ENCODE peak calls at places on chromosome 11, in eight cellular contexts. C is naive thymus-derived CD4-positive, alpha-beta T cell; T is heart left ventricle; V is iPS DF 6.9; E is A549; X is CD8-positive, alpha-beta memory T cell; W is PC-9; F is AG04450. M is an unnamed sample. For H3K9me3, the result is how much of the 10 kb centered on the place peaks cover.

GRCh38 chr11:96333076-96333744 is 9.8 kb downstream of the MAML2 start:
- DNase-seq in C (no peak), T (no peak), V (no peak), E (no peak), X (no peak), W (no peak), F (no peak), M (no peak)

GRCh38 chr11:33478111-33478573 is 221.0 kb downstream of the HIPK3 start:
- DNase-seq in C (no peak), T (no peak), V (no peak), E (no peak), X (no peak), W (no peak), F (no peak), M (no peak)

GRCh38 chr11:117832511-117832910 is 8.0 kb upstream of the FXYD2 start:
- DNase-seq in C (peak), T (no peak), V (no peak), E (no peak), X (no peak), W (no peak), F (no peak), M (no peak)

GRCh38 chr11:122435540-122436187 is 219.9 kb upstream of the UBASH3B start:
- DNase-seq in C (no peak), T (no peak), V (no peak), E (no peak), X (no peak), W (no peak), F (no peak), M (no peak)

GRCh38 chr11:342328-342727 is 21.7 kb upstream of the IFITM3 start:
- DNase-seq in C (no peak), T (no peak), V (no peak), E (no peak), X (no peak), W (no peak), F (no peak), M (no peak)

GRCh38 chr11:132078230-132078629 is 707.8 kb downstream of the NTM start:
- DNase-seq in C (no peak), T (no peak), V (no peak), E (no peak), X (no peak), W (no peak), F (no peak), M (no peak)

GRCh38 chr11:86383314-86383713 is 8.6 kb downstream of the CCDC81 start:
- DNase-seq in C (no peak), T (no peak), V (no peak), E (no peak), X (no peak), W (no peak), F (no peak), M (no peak)

GRCh38 chr11:76810151-76810853 is 27.1 kb downstream of the TSKU start:
- DNase-seq in C (no peak), T (peak), V (no peak), E (no peak), X (no peak), W (no peak), F (no peak), M (no peak)

GRCh38 chr11:78270993-78271392 is 82.3 kb downstream of the USP35 start:
- DNase-seq in C (no peak), T (no peak), V (no peak), E (no peak), X (no peak), W (no peak), F (no peak), M (no peak)

GRCh38 chr11:5891216-5891800 is 1.7 kb upstream of the OR52E5 start:
- DNase-seq in C (no peak), T (no peak), V (no peak), E (peak), X (no peak), W (no peak), F (no peak), M (no peak)

GRCh38 chr11:133902506-133902905 is 54.3 kb downstream of the IGSF9B start:
- DNase-seq in C (peak), T (peak), V (no peak), E (no peak), X (no peak), W (no peak), F (no peak), M (no peak)

GRCh38 chr11:132064987-132065620 is 694.7 kb downstream of the NTM start:
- DNase-seq in C (no peak), T (no peak), V (no peak), E (no peak), X (no peak), W (no peak), F (peak), M (no peak)

GRCh38 chr11:123373754-123374621 is 56.1 kb upstream of the GRAMD1B start:
- DNase-seq in C (no peak), T (no peak), V (no peak), E (no peak), X (no peak), W (no peak), F (no peak), M (no peak)

GRCh38 chr11:694563-695331 is at the start of gene DEAF1:
- DNase-seq in C (peak), T (peak), V (peak), E (peak), X (peak), W (peak), F (peak), M (peak)

GRCh38 chr11:11435673-11436072 is 82.6 kb upstream of the CSNK2A3 start:
- DNase-seq in C (no peak), T (no peak), V (no peak), E (no peak), X (no peak), W (no peak), F (no peak), M (no peak)

GRCh38 chr11:43989162-43989961 is 46.9 kb downstream of the C11orf96 start:
- DNase-seq in C (no peak), T (peak), V (no peak), E (no peak), X (no peak), W (no peak), F (no peak), M (no peak)

GRCh38 chr11:83827940-83828554 is 541.9 kb upstream of the CCDC90B start:
- DNase-seq in C (no peak), T (no peak), V (no peak), E (peak), X (no peak), W (peak), F (no peak), M (no peak)

GRCh38 chr11:705646-706438 is at the start of gene EPS8L2:
- DNase-seq in C (peak), T (no peak), V (no peak), E (no peak), X (no peak), W (peak), F (no peak), M (no peak)

DNA sequence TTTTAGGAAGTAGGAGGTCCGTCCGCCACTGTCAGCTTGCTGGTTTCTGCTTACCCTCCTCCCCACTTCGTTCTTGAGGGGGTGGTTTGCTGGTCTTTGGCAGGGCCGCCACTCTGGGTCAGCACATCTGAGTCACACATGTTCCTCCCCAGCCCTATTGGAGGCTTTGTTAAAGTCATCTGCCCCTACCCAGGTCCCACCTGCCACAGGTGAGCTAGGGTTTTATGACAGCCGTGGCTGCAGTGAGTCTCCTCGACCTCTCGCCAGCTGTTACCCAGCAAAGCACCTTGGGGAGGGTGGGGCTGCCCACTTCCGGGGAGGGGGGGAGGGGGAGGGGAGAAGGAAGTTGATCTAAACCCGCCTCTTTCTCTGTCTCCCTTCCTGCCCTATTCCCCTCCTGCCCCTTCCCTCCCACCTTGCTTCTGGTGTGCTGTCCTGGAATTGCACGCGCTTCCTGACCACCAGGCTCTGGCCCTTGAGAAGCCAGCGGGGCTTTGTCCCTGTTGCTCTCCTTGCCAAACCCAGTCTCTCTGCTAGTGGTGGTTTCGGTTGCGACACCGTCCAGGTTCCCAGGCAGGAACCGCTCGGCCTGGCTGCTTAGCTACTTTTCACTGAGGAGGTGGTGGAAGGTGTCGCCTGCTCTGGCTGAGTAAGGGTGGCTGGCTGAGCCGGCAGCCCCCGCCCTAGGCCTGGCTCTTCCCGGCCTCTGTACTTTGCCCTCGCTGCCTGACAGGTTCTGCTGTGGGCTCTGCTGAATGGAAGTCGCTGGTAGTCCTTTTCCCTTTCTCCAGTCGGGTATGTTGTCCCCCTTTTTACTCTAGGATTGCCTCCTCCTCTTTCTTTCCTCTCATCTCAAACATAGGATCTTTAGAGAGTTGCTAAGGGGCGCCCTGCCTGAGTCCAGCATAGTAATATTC is 28.5 kb downstream of the RCOR2 start:
- DNase-seq in C (peak), T (peak), V (no peak), E (no peak), X (peak), W (peak), F (no peak), M (no peak)
- H3K4me3 ChIP-seq in C (peak), T (peak), V (no peak), E (peak), X (peak), W (peak), F (no peak), M (peak)

GRCh38 chr11:114586797-114587196 is 8.8 kb downstream of the NXPE4 start:
- DNase-seq in C (no peak), T (no peak), V (no peak), E (no peak), X (no peak), W (no peak), F (no peak), M (no peak)

GRCh38 chr11:114587398-114587953 is 8.1 kb downstream of the NXPE4 start:
- DNase-seq in C (no peak), T (no peak), V (no peak), E (no peak), X (no peak), W (no peak), F (no peak), M (no peak)
- H3K9me3 ChIP-seq in C (under half), T (under half), V (under half), E (under half), X (under half), W (under half), F (under half), M (under half)

DNA sequence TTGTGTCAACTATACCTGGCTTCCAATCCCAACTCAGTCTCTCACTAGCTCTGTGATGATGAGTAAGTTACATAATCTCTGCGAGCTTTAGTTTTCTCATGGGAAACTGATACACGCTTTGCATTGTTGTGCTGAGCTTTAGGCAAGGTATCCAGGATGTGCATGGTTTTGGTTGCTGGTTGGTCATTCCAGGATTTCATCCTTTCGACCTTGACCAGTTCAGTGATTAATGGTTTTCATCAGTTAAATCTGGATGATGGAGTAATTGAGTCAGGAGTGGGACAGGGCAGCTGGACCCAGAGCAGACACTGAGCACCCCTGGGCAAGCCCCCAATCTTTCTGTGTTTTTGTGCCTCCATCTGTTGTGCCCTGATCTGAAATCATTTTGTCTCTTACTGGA is 417.3 kb upstream of the CADM1 start:
- DNase-seq in C (no peak), T (no peak), V (no peak), E (no peak), X (no peak), W (no peak), F (no peak), M (no peak)
- H3K27ac ChIP-seq in C (no peak), T (no peak), V (no peak), E (no peak), X (no peak), W (no peak), F (no peak), M (no peak)

DNA sequence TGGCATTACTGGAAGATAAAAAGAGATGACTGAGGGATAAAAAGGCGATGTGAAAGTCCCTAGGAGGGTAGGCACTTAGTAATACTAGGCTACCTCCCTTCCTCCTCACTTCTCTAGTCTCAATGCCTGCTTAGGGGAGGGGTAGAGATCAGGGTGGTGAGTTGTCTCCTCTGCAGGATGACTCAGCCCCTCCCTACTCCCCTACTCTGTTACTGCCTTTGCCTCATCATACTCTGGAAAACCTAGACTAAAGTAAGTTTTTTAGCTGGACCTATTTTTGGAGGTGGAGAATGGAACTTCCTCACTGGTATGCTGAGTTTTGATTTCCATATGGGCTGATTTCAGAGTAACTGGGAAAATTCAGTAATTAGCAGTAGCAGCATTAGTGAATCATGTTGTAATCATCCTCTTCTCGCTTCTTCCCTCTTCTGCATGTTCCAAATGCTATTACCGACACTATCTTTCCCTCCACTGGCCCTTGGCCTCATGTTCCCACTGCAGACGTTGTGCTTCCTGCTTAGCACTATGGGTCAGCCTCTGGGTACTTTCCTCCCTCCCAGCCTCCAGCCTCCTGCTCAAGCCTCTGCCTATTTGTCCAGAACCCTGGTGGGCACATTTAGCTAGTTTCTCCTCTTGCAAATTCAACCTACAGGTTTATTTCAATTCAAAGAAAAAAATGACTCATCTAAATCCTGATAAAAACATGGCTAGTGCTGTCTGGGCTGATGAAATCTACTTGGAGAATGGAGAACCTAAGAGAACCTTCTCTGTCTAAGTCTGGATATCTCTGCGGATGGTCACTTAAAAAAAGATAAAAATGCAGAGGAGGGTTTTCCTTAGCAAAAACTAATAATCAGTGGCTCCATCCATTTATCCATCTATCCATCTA is 281.7 kb downstream of the ST3GAL4 start:
- DNase-seq in C (no peak), T (no peak), V (no peak), E (peak), X (no peak), W (no peak), F (no peak), M (no peak)
- H3K4me3 ChIP-seq in C (no peak), T (no peak), V (no peak), E (no peak), X (no peak), W (no peak), F (no peak), M (no peak)

GRCh38 chr11:70697701-70698100 is 299.4 kb downstream of the CTTN start:
- DNase-seq in C (no peak), T (no peak), V (no peak), E (no peak), X (peak), W (no peak), F (no peak), M (no peak)
- H3K9me3 ChIP-seq in C (under half), T (under half), V (under half), E (under half), X (under half), W (under half), F (under half), M (under half)

GRCh38 chr11:16494918-16495691 is 138.8 kb upstream of the SOX6 start:
- DNase-seq in C (no peak), T (no peak), V (no peak), E (no peak), X (no peak), W (no peak), F (no peak), M (no peak)
- H3K27ac ChIP-seq in C (no peak), T (no peak), V (no peak), E (no peak), X (no peak), W (no peak), F (no peak), M (no peak)

GRCh38 chr11:67732045-67732787 is 57.8 kb upstream of the ALDH3B2 start:
- DNase-seq in C (no peak), T (no peak), V (no peak), E (peak), X (peak), W (no peak), F (no peak), M (no peak)

GRCh38 chr11:67731583-67731982 is 57.2 kb upstream of the ALDH3B2 start:
- DNase-seq in C (no peak), T (no peak), V (no peak), E (peak), X (no peak), W (no peak), F (no peak), M (no peak)
- H3K4me3 ChIP-seq in C (peak), T (no peak), V (no peak), E (peak), X (peak), W (no peak), F (no peak), M (peak)

DNA sequence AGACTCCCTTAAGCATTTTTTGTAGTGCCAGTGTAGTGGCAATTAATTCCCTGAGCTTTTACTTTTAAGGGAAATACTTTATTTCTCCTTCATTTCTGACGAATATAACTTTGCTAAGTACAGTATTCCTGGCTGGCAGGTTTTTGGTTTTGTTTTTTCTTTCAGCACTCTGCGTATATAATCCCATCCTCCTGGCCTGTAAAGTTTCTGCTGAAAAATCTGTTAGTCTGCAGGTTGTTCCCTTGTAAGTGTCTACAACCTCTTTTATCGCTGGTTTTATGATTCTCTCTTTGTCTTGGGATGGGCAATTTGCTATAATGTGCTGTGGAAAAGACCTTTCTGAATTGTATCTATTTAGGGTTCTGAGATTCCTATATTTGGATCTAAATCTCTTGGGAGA is 56.0 kb downstream of the KCNQ1OT1 start:
- DNase-seq in C (no peak), T (no peak), V (no peak), E (no peak), X (no peak), W (no peak), F (no peak), M (no peak)
- H3K9me3 ChIP-seq in C (half or more), T (under half), V (under half), E (half or more), X (under half), W (half or more), F (under half), M (under half)

DNA sequence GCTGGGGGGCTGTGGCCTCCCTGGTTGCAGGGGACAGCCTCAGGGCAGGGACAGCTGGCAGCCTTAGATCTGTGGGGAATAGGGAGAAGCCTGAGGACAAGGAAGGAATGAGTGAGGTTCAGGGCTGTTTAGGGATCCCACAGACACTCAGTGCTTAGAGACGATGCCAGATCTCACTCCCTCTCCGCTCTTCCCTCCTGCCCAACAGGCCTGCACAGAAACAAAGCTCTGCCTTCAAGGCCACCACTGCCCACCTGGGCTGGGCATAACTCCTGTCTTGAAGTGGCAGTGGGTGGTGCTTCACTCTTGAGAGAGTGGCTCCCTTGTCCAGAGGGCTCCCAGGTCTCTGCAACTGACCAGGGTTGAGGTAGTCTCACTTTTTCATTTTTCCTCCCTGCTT is 13.1 kb upstream of the CENATAC start:
- DNase-seq in C (no peak), T (no peak), V (no peak), E (no peak), X (no peak), W (no peak), F (no peak), M (no peak)
- H3K27ac ChIP-seq in C (no peak), T (no peak), V (no peak), E (no peak), X (no peak), W (no peak), F (no peak), M (no peak)

M was measured in esophagus muscularis mucosa.